ENCODE peak calls at places on chromosomes 16 and 17, in seven cellular contexts. Z is upper lobe of left lung, W is GM23338, N is dorsolateral prefrontal cortex, D is fibroblast of the aortic adventitia, H is skeletal muscle cell, K is AG04450. F is an unnamed sample.

GRCh38 chr16:66984902-66985311 is 3.5 kb upstream of the CES4A start:
- DNase-seq in Z (no peak), W (no peak), N (no peak), D (no peak), H (no peak), K (no peak), F (no peak)

GRCh38 chr16:85592700-85593502 is 20.2 kb upstream of the GSE1 start:
- DNase-seq in Z (no peak), W (no peak), N (no peak), D (peak), H (no peak), K (no peak), F (peak)

GRCh38 chr17:27384261-27384701 is 72.0 kb upstream of the KSR1 start:
- DNase-seq in Z (no peak), W (no peak), N (peak), D (peak), H (peak), K (peak), F (peak)

GRCh38 chr17:20291076-20291475 is 176.3 kb downstream of the LGALS9B start:
- DNase-seq in Z (no peak), W (no peak), N (no peak), D (no peak), H (no peak), K (no peak), F (no peak)

GRCh38 chr17:21213005-21213404 is 956 bp downstream of the TMEM11 start:
- DNase-seq in Z (no peak), W (no peak), N (no peak), D (no peak), H (no peak), K (no peak), F (no peak)

GRCh38 chr16:77732241-77732946 is 10.1 kb downstream of the NUDT7 start:
- DNase-seq in Z (no peak), W (no peak), N (no peak), D (peak), H (peak), K (peak), F (no peak)

GRCh38 chr16:17561056-17561455 is 90.3 kb upstream of the XYLT1 start:
- DNase-seq in Z (no peak), W (no peak), N (no peak), D (no peak), H (no peak), K (no peak), F (no peak)

GRCh38 chr16:48075398-48075797 is 80.4 kb downstream of the ABCC12 start:
- DNase-seq in Z (no peak), W (no peak), N (no peak), D (peak), H (peak), K (peak), F (no peak)

GRCh38 chr16:56451753-56452689 is 667 bp downstream of the OGFOD1 start:
- DNase-seq in Z (peak), W (peak), N (no peak), D (peak), H (peak), K (no peak), F (peak)

GRCh38 chr17:72123496-72123963 is 2.7 kb downstream of the SOX9 start:
- DNase-seq in Z (no peak), W (no peak), N (no peak), D (no peak), H (no peak), K (no peak), F (no peak)

GRCh38 chr17:72125226-72125651 is 4.4 kb downstream of the SOX9 start:
- DNase-seq in Z (no peak), W (no peak), N (no peak), D (no peak), H (no peak), K (no peak), F (no peak)

GRCh38 chr17:72125742-72126141 is 4.9 kb downstream of the SOX9 start:
- DNase-seq in Z (no peak), W (no peak), N (no peak), D (no peak), H (no peak), K (no peak), F (no peak)

GRCh38 chr17:72122668-72123495 is 2.1 kb downstream of the SOX9 start:
- DNase-seq in Z (no peak), W (peak), N (peak), D (peak), H (no peak), K (no peak), F (peak)

GRCh38 chr17:72123964-72124791 is 3.4 kb downstream of the SOX9 start:
- DNase-seq in Z (no peak), W (peak), N (no peak), D (no peak), H (no peak), K (no peak), F (no peak)
- H3K4me3 ChIP-seq in Z (no peak), W (peak), N (peak), D (no peak), H (no peak), K (peak), F (no peak)

GRCh38 chr17:48589831-48590602 is at the start of gene HOXB3:
- DNase-seq in Z (no peak), W (no peak), N (no peak), D (no peak), H (no peak), K (no peak), F (no peak)
- H3K4me3 ChIP-seq in Z (peak), W (no peak), N (no peak), D (peak), H (peak), K (peak), F (no peak)

GRCh38 chr16:79204486-79204885 is 396.1 kb downstream of the MAF start:
- DNase-seq in Z (no peak), W (no peak), N (no peak), D (no peak), H (no peak), K (no peak), F (no peak)
- H3K4me3 ChIP-seq in Z (no peak), W (no peak), N (no peak), D (no peak), H (no peak), K (no peak), F (no peak)

DNA sequence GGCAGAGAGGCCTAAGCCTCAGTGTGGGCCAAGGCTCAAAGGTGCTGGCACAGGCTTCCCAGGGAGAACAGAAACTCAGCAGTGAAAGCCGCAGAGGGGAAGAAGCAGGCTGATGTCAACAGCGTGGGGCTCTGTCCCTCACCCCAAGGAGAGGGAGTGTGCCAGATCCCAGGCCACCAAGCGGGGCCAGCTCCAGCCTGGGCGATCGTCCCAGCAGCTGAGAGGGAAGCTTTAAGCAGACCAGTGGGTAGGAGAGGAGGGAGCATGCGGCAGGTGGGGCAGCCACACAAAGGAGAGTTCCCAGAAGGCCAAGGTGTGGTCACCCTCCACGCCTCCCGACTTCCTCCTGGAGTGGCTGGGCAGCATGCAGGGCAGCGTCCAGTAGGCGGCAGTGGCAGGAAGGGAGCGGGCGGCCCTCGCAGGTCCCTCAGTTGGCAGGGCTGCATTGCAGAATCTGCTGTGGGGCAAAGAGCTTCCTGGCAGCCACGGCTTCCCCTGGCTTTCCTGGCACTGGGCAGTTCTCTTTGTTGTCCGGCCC is 6.0 kb downstream of the SYNGR2 start:
- DNase-seq in Z (peak), W (no peak), N (peak), D (no peak), H (no peak), K (no peak), F (no peak)
- H3K4me3 ChIP-seq in Z (peak), W (no peak), N (no peak), D (no peak), H (no peak), K (no peak), F (no peak)

GRCh38 chr16:49837673-49838360 is 18.1 kb downstream of the ZNF423 start:
- DNase-seq in Z (no peak), W (no peak), N (no peak), D (no peak), H (no peak), K (no peak), F (no peak)

GRCh38 chr16:49836668-49837067 is 19.2 kb downstream of the ZNF423 start:
- DNase-seq in Z (no peak), W (no peak), N (no peak), D (no peak), H (no peak), K (no peak), F (no peak)

GRCh38 chr16:49839462-49839825 is 16.5 kb downstream of the ZNF423 start:
- DNase-seq in Z (no peak), W (peak), N (no peak), D (no peak), H (no peak), K (no peak), F (no peak)

GRCh38 chr16:49838361-49838638 is 17.6 kb downstream of the ZNF423 start:
- DNase-seq in Z (no peak), W (peak), N (no peak), D (no peak), H (no peak), K (no peak), F (no peak)

GRCh38 chr16:49838639-49839461 is 17.1 kb downstream of the ZNF423 start:
- DNase-seq in Z (no peak), W (peak), N (no peak), D (no peak), H (no peak), K (no peak), F (no peak)
- H3K4me3 ChIP-seq in Z (peak), W (peak), N (no peak), D (no peak), H (no peak), K (no peak), F (no peak)

DNA sequence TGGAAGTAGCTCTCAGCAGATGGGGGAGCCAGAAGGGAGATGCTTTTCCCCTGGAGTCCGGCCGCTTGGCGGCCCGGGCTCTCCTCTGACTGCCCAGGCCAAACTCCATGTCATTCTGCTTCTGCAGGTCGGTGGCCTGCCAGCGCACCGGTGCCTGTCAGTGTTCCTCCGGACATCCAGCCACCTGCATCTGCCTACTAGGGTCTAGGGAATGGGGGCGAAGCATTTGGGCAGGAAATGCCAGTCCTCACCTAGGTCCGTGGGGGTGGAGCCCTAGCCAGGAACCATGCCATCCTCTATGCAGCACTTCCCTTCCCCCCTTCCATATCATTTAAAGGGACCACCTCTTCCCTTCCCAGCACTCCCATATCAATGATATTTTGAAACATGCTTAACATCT is 34.2 kb downstream of the GJC1 start:
- DNase-seq in Z (no peak), W (no peak), N (no peak), D (no peak), H (no peak), K (no peak), F (no peak)
- H3K4me3 ChIP-seq in Z (no peak), W (no peak), N (no peak), D (no peak), H (no peak), K (no peak), F (no peak)

GRCh38 chr16:69567031-69567680 is 1.4 kb downstream of the NFAT5 start:
- DNase-seq in Z (peak), W (no peak), N (no peak), D (peak), H (no peak), K (no peak), F (peak)

GRCh38 chr16:69566437-69567030 is 768 bp downstream of the NFAT5 start:
- DNase-seq in Z (peak), W (peak), N (peak), D (peak), H (peak), K (no peak), F (peak)

GRCh38 chr16:69564845-69565610 is 738 bp upstream of the NFAT5 start:
- DNase-seq in Z (no peak), W (peak), N (no peak), D (peak), H (no peak), K (no peak), F (no peak)

GRCh38 chr16:69563605-69564580 is 1.9 kb upstream of the NFAT5 start:
- DNase-seq in Z (no peak), W (peak), N (no peak), D (peak), H (no peak), K (no peak), F (no peak)

GRCh38 chr16:69565611-69566436 is at the start of gene NFAT5:
- DNase-seq in Z (peak), W (peak), N (peak), D (peak), H (peak), K (peak), F (peak)
- H3K4me3 ChIP-seq in Z (peak), W (peak), N (peak), D (peak), H (peak), K (peak), F (peak)

DNA sequence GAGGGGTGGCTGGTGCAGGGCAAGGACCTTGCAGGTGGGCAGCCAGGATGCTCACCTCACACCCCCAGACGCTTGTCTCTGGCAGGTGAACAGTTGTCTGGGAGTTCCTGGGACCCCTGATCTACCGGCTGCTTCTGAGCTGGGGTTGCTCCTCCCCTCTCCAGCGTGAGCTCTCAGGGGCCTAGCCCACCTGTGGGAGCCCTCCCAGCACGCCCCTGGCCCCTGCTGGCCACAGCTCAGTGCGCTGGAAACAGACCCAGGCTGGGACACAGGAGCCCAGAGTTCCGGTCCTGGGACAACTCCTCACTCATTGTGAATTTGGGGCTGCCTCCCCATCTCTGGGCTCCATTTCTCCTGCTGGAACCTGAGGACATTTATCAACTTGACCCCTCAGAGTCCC is 30.3 kb downstream of the ARHGAP23 start:
- DNase-seq in Z (no peak), W (no peak), N (no peak), D (no peak), H (no peak), K (no peak), F (no peak)
- H3K4me3 ChIP-seq in Z (no peak), W (no peak), N (no peak), D (no peak), H (no peak), K (no peak), F (no peak)

GRCh38 chr16:86609661-86610060 is 31.3 kb downstream of the FOXL1 start:
- DNase-seq in Z (no peak), W (no peak), N (no peak), D (no peak), H (no peak), K (no peak), F (no peak)
- H3K4me3 ChIP-seq in Z (no peak), W (no peak), N (no peak), D (no peak), H (no peak), K (no peak), F (no peak)

F was measured in MG63.